ENCODE peak calls at places on chromosome 10, in six cellular contexts. U is K562, R is tibial artery, V is esophagus squamous epithelium, Q is mesendoderm, Z is cardiac muscle cell. F is an unnamed sample.

GRCh38 chr10:98323221-98324164 is 55.5 kb upstream of the LOXL4 start:
- DNase-seq in Q (peak), R (peak), Z (peak), V (no peak), U (peak), F (peak)

GRCh38 chr10:63375859-63376258 is 89.9 kb downstream of the JMJD1C start:
- DNase-seq in Z (no peak), V (no peak), U (no peak), R (no peak), Q (no peak), F (no peak)

GRCh38 chr10:110168601-110169481 is 38.6 kb upstream of the MXI1 start:
- DNase-seq in Z (peak), V (no peak), U (no peak), Q (peak), R (no peak), F (no peak)

GRCh38 chr10:22611425-22612111 is 102.8 kb downstream of the PIP4K2A start:
- DNase-seq in R (no peak), U (no peak), Q (no peak), Z (no peak), V (no peak), F (no peak)

GRCh38 chr10:6445671-6446278 is 134.3 kb downstream of the PRKCQ start:
- DNase-seq in Z (peak), R (no peak), V (no peak), U (peak), Q (peak), F (peak)

GRCh38 chr10:130026670-130027456 is 62.8 kb upstream of the EBF3 start:
- DNase-seq in Q (no peak), V (no peak), R (peak), Z (no peak), U (no peak), F (no peak)

GRCh38 chr10:58517481-58518355 is 5.0 kb downstream of the BICC1 start:
- DNase-seq in Z (no peak), Q (no peak), R (no peak), U (no peak), V (no peak), F (no peak)

GRCh38 chr10:35498693-35499092 is 106.4 kb upstream of the GJD4 start:
- DNase-seq in Q (peak), R (no peak), V (no peak), U (no peak), Z (no peak), F (no peak)

GRCh38 chr10:27742195-27742925 is 3.3 kb downstream of the MKX start:
- DNase-seq in Z (peak), R (peak), V (no peak), Q (peak), U (peak), F (peak)

GRCh38 chr10:69685802-69686585 is 55.9 kb downstream of the FAM241B start:
- DNase-seq in Z (peak), U (no peak), V (no peak), R (peak), Q (no peak), F (peak)

GRCh38 chr10:128036746-128037542 is 89.3 kb downstream of the MKI67 start:
- DNase-seq in Q (no peak), R (no peak), U (no peak), Z (peak), V (no peak), F (no peak)

GRCh38 chr10:67669978-67670377 is 26.0 kb downstream of the CTNNA3 start:
- DNase-seq in U (no peak), V (no peak), R (no peak), Z (peak), Q (no peak), F (no peak)

GRCh38 chr10:22427890-22428571 is 82.7 kb downstream of the SPAG6 start:
- DNase-seq in Z (no peak), Q (no peak), V (no peak), U (no peak), R (no peak), F (no peak)

GRCh38 chr10:121572857-121573540 is 25.2 kb downstream of the FGFR2 start:
- DNase-seq in Q (no peak), Z (no peak), U (no peak), V (no peak), R (no peak), F (no peak)

GRCh38 chr10:100020161-100020882 is 10.6 kb upstream of the DNMBP start:
- DNase-seq in U (no peak), Z (no peak), R (no peak), Q (no peak), V (no peak), F (no peak)

GRCh38 chr10:60224129-60224705 is 165.5 kb downstream of the ANK3 start:
- DNase-seq in U (no peak), Z (no peak), V (no peak), Q (no peak), R (no peak), F (no peak)

GRCh38 chr10:102785818-102786217 is 42.1 kb downstream of the WBP1L start:
- DNase-seq in V (no peak), Z (no peak), Q (no peak), R (no peak), U (no peak), F (no peak)
- H3K27ac ChIP-seq in V (peak), Z (no peak), Q (no peak), R (peak), U (no peak), F (peak)

GRCh38 chr10:111481271-111482073 is 404.6 kb downstream of the ADRA2A start:
- DNase-seq in Q (peak), V (no peak), Z (no peak), U (no peak), R (no peak), F (no peak)
- H3K27ac ChIP-seq in Q (no peak), V (no peak), Z (no peak), U (no peak), R (no peak), F (no peak)

GRCh38 chr10:24162236-24162635 is 46.7 kb upstream of the KIAA1217 start:
- DNase-seq in V (no peak), Q (no peak), U (no peak), R (no peak), Z (no peak), F (no peak)

GRCh38 chr10:24156686-24157085 is 52.3 kb upstream of the KIAA1217 start:
- DNase-seq in Z (no peak), V (no peak), U (no peak), Q (no peak), R (no peak), F (no peak)

GRCh38 chr10:24153537-24153936 is 55.4 kb upstream of the KIAA1217 start:
- DNase-seq in R (no peak), U (no peak), Z (no peak), Q (no peak), V (no peak), F (no peak)

GRCh38 chr10:24153016-24153415 is 55.9 kb upstream of the KIAA1217 start:
- DNase-seq in Q (no peak), U (no peak), R (no peak), Z (no peak), V (no peak), F (no peak)

GRCh38 chr10:24157567-24157966 is 51.4 kb upstream of the KIAA1217 start:
- DNase-seq in R (no peak), V (no peak), Q (no peak), U (no peak), Z (no peak), F (no peak)
- H3K27ac ChIP-seq in R (no peak), V (no peak), Q (no peak), U (no peak), Z (no peak), F (no peak)

DNA sequence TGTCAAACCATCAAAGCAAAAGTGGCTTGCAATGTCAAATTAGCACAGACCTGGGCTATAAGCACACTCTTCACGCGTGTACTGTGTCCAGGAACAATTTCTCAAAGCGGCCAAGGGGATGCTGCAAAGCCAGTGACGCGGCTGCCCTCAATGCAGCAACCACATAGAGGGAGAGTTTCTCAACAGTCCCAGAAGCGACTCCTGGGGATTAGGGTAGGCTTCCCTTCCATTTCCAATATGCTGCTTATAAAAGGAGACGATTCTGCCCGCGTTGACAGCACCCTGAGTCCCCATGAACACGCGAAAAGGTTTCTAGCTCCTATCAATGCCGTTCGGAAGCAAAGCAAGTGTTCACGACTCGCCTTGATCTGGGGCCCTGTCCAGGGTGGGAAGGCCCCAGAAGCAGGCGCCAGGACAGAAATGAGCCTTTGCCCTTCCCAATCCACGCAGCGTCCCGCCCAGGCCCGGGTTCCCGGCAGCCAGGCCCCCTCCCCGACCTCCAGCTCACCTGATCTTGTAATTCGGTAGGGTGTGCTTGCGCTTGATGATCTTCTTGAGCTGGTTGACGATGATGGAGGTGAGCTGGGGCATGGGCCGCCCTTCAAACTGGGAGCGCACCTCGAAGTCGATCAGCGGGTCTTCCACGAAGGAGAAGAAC is 1.3 kb downstream of the PDZD8 start:
- DNase-seq in U (peak), R (peak), Z (peak), V (no peak), Q (peak), F (no peak)
- H3K27ac ChIP-seq in U (peak), R (peak), Z (no peak), V (peak), Q (no peak), F (peak)

GRCh38 chr10:132572545-132572937 is 35.0 kb downstream of the INPP5A start:
- DNase-seq in R (no peak), Z (peak), V (no peak), U (no peak), Q (peak), F (no peak)
- H3K27ac ChIP-seq in R (peak), Z (peak), V (peak), U (no peak), Q (peak), F (peak)

GRCh38 chr10:29613791-29614190 is 21.0 kb downstream of the SVIL start:
- DNase-seq in R (no peak), Z (no peak), V (no peak), Q (no peak), U (no peak), F (no peak)

GRCh38 chr10:29609696-29610095 is 25.1 kb downstream of the SVIL start:
- DNase-seq in Z (no peak), R (no peak), V (no peak), U (no peak), Q (no peak), F (no peak)

GRCh38 chr10:29612657-29613056 is 22.1 kb downstream of the SVIL start:
- DNase-seq in V (no peak), Z (no peak), R (no peak), Q (no peak), U (no peak), F (no peak)

GRCh38 chr10:29610876-29611647 is 23.7 kb downstream of the SVIL start:
- DNase-seq in R (no peak), V (no peak), Q (no peak), Z (no peak), U (no peak), F (no peak)

GRCh38 chr10:29611796-29612381 is 22.9 kb downstream of the SVIL start:
- DNase-seq in R (no peak), V (no peak), Q (peak), U (no peak), Z (no peak), F (no peak)
- H3K27ac ChIP-seq in R (peak), V (peak), Q (no peak), U (no peak), Z (no peak), F (peak)

GRCh38 chr10:75547391-75548298 is 116.2 kb downstream of the LRMDA start:
- DNase-seq in Z (peak), V (no peak), U (no peak), R (no peak), Q (peak), F (no peak)
- H3K27ac ChIP-seq in Z (no peak), V (no peak), U (no peak), R (peak), Q (no peak), F (peak)

DNA sequence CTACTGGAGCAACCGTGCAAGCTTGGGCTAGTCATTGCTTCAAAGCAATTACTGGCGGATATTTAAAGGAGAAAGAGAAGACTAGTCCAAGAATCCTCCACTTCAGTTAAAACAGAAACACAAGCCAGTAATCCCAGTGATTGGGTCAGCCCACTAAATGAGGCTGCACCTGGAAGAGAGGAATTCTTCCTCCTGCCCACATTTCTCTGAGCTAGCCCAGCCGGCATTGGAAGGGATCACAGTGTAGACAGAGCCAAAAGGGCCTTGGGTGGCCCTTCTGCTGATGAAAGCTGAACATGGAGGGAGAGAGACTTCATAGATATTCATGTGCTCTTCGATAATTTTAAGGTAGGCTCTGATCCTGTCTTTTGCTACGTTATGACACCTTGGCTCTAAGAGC is 228.4 kb downstream of the KIAA1217 start:
- DNase-seq in Q (no peak), V (no peak), R (no peak), Z (no peak), U (no peak), F (no peak)
- H3K27ac ChIP-seq in Q (no peak), V (peak), R (no peak), Z (no peak), U (no peak), F (no peak)

GRCh38 chr10:79235765-79236755 is 111.2 kb upstream of the PPIF start:
- DNase-seq in U (no peak), V (no peak), Z (no peak), R (no peak), Q (no peak), F (no peak)

GRCh38 chr10:79239930-79240713 is 107.1 kb upstream of the PPIF start:
- DNase-seq in Z (peak), V (no peak), U (peak), R (no peak), Q (peak), F (no peak)

GRCh38 chr10:79238606-79239005 is 108.7 kb upstream of the PPIF start:
- DNase-seq in Z (no peak), R (no peak), U (no peak), Q (no peak), V (no peak), F (no peak)

GRCh38 chr10:79239275-79239779 is 107.9 kb upstream of the PPIF start:
- DNase-seq in R (peak), Q (peak), Z (peak), U (peak), V (no peak), F (no peak)

DNA sequence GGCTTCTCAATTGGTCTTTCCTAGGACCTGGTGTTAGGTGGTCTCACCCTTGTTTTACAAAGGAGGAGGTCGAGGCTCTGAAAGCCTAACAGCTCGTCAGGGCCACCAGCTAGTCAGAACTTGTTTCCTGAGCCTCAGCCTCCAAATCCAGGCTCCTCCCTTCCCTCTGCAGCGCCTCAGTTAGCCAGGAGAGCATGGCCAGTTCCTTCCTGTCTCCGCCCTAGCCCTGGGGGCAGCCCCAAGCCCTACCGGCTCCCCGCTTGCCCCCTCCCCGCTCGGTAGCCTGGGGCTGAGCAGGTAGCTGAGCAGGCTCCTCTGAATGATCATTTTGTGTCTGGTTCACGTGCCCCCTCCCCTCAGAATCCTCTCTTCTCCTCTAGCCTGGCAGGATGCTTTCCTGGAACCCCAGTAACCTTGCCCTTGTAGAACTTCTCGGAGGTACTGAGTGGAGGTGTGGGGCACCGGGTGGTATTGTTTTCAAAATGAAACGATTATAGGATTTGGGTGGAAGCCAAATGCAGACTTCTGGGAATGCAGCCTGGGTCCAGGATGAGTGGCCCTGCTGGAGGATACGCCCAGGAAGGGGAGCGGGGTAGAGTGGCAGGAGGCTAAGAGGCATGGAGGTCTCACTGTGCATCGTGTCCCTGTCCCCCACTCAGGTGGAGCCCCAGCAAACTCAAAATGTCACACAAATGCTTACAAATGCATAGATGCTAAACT is 109.3 kb upstream of the PPIF start:
- DNase-seq in V (no peak), R (no peak), Q (peak), Z (no peak), U (no peak), F (no peak)
- H3K27ac ChIP-seq in V (peak), R (no peak), Q (no peak), Z (peak), U (no peak), F (peak)

GRCh38 chr10:30158325-30158960 is 99.1 kb upstream of the JCAD start:
- DNase-seq in U (no peak), R (no peak), Q (no peak), V (no peak), Z (no peak), F (no peak)
- H3K27ac ChIP-seq in U (no peak), R (no peak), Q (no peak), V (no peak), Z (no peak), F (no peak)

F was measured in heart right ventricle.